ENCODE peak calls at places on chromosomes 12 and 14, in seven cellular contexts. Y, Q, I, A, E, L and N are unnamed samples.

GRCh38 chr14:31792726-31793125 is 231.5 kb downstream of the NUBPL start:
- DNase-seq in Y (no peak), Q (no peak), I (no peak), A (no peak), E (no peak), L (no peak), N (no peak)

GRCh38 chr14:61933021-61933420 is 170.8 kb downstream of the SNAPC1 start:
- DNase-seq in Y (no peak), Q (no peak), I (no peak), A (no peak), E (no peak), L (no peak), N (no peak)

GRCh38 chr14:59664741-59665140 is 88.1 kb upstream of the CCDC175 start:
- DNase-seq in Y (no peak), Q (no peak), I (no peak), A (no peak), E (no peak), L (no peak), N (no peak)

GRCh38 chr12:122894173-122895121 is 1.5 kb downstream of the VPS37B start:
- DNase-seq in Y (no peak), Q (no peak), I (no peak), A (peak), E (no peak), L (peak), N (no peak)

GRCh38 chr12:6052940-6053329 is 71.5 kb downstream of the VWF start:
- DNase-seq in Y (no peak), Q (no peak), I (no peak), A (no peak), E (no peak), L (no peak), N (no peak)

GRCh38 chr12:106171117-106171750 is 32.5 kb upstream of the NUAK1 start:
- DNase-seq in Y (no peak), Q (no peak), I (no peak), A (no peak), E (no peak), L (no peak), N (no peak)

GRCh38 chr14:38255408-38255672 is 553 bp downstream of the CLEC14A start:
- DNase-seq in Y (no peak), Q (peak), I (no peak), A (peak), E (no peak), L (no peak), N (peak)

GRCh38 chr12:21828779-21829178 is 54.3 kb upstream of the KCNJ8 start:
- DNase-seq in Y (peak), Q (no peak), I (no peak), A (no peak), E (peak), L (peak), N (no peak)

GRCh38 chr14:32077081-32078029 is at the start of gene ARHGAP5:
- DNase-seq in Y (peak), Q (peak), I (no peak), A (peak), E (peak), L (peak), N (peak)

GRCh38 chr14:90111895-90112534 is 50.2 kb downstream of the KCNK13 start:
- DNase-seq in Y (no peak), Q (no peak), I (peak), A (no peak), E (no peak), L (no peak), N (no peak)

GRCh38 chr14:94545131-94545841 is 16.0 kb upstream of the SERPINA4 start:
- DNase-seq in Y (no peak), Q (no peak), I (no peak), A (no peak), E (peak), L (no peak), N (no peak)

GRCh38 chr14:94029671-94030203 is 3.6 kb downstream of the OTUB2 start:
- DNase-seq in Y (no peak), Q (no peak), I (no peak), A (no peak), E (no peak), L (no peak), N (no peak)

GRCh38 chr12:85829391-85829790 is 6.8 kb downstream of the RASSF9 start:
- DNase-seq in Y (no peak), Q (no peak), I (no peak), A (no peak), E (no peak), L (no peak), N (no peak)

GRCh38 chr12:56630180-56630632 is at the start of gene BAZ2A:
- DNase-seq in Y (peak), Q (peak), I (peak), A (peak), E (peak), L (peak), N (peak)

GRCh38 chr12:125100551-125101434 is 35.6 kb downstream of the AACS start:
- DNase-seq in Y (no peak), Q (no peak), I (no peak), A (no peak), E (no peak), L (no peak), N (no peak)

GRCh38 chr14:55599250-55599879 is 19.4 kb downstream of the KTN1 start:
- DNase-seq in Y (no peak), Q (no peak), I (peak), A (peak), E (peak), L (peak), N (no peak)

GRCh38 chr12:32125455-32126084 is 18.9 kb downstream of the BICD1 start:
- DNase-seq in Y (no peak), Q (no peak), I (no peak), A (no peak), E (no peak), L (no peak), N (no peak)

GRCh38 chr14:39175445-39176262 is 600 bp downstream of the PNN start:
- DNase-seq in Y (no peak), Q (no peak), I (no peak), A (no peak), E (no peak), L (no peak), N (peak)

GRCh38 chr12:72432037-72432604 is 160.0 kb downstream of the TRHDE start:
- DNase-seq in Y (no peak), Q (no peak), I (no peak), A (peak), E (no peak), L (no peak), N (no peak)

GRCh38 chr12:103012884-103013283 is 55.4 kb downstream of the ASCL1 start:
- DNase-seq in Y (no peak), Q (no peak), I (no peak), A (no peak), E (no peak), L (no peak), N (no peak)

GRCh38 chr14:103928011-103928890 is at the start of gene TDRD9:
- DNase-seq in Y (no peak), Q (no peak), I (no peak), A (no peak), E (peak), L (peak), N (no peak)

GRCh38 chr12:80857311-80857710 is 80.4 kb downstream of the LIN7A start:
- DNase-seq in Y (no peak), Q (no peak), I (no peak), A (no peak), E (no peak), L (no peak), N (no peak)

GRCh38 chr14:71013551-71014192 is 106.4 kb downstream of the PCNX1 start:
- DNase-seq in Y (no peak), Q (no peak), I (no peak), A (no peak), E (no peak), L (no peak), N (no peak)

GRCh38 chr14:96637521-96637920 is 135.3 kb downstream of the PAPOLA start:
- DNase-seq in Y (no peak), Q (no peak), I (no peak), A (no peak), E (peak), L (peak), N (peak)

GRCh38 chr12:6872073-6873048 is 742 bp downstream of the SPSB2 start:
- DNase-seq in Y (peak), Q (peak), I (peak), A (peak), E (peak), L (peak), N (peak)

GRCh38 chr12:66077542-66077941 is 53.0 kb downstream of the LLPH start:
- DNase-seq in Y (no peak), Q (no peak), I (no peak), A (no peak), E (no peak), L (no peak), N (no peak)

GRCh38 chr14:36069535-36069900 is 107.0 kb downstream of the PTCSC3 start:
- DNase-seq in Y (no peak), Q (peak), I (peak), A (no peak), E (no peak), L (peak), N (no peak)

GRCh38 chr14:38964630-38965029 is 138.4 kb downstream of the SEC23A start:
- DNase-seq in Y (no peak), Q (no peak), I (no peak), A (no peak), E (no peak), L (no peak), N (no peak)

GRCh38 chr12:47820631-47821345 is 1.1 kb upstream of the HDAC7 start:
- DNase-seq in Y (peak), Q (no peak), I (peak), A (peak), E (peak), L (peak), N (no peak)

GRCh38 chr12:124664395-124665111 is 97.1 kb upstream of the NCOR2 start:
- DNase-seq in Y (no peak), Q (no peak), I (no peak), A (no peak), E (no peak), L (no peak), N (no peak)

GRCh38 chr14:52882824-52883223 is 68.0 kb downstream of the FERMT2 start:
- DNase-seq in Y (no peak), Q (no peak), I (no peak), A (no peak), E (no peak), L (no peak), N (no peak)

GRCh38 chr12:79347852-79348251 is 342.9 kb downstream of the PAWR start:
- DNase-seq in Y (no peak), Q (no peak), I (no peak), A (no peak), E (no peak), L (no peak), N (no peak)

GRCh38 chr12:107134558-107134957 is 41.2 kb upstream of the CRY1 start:
- DNase-seq in Y (no peak), Q (peak), I (peak), A (no peak), E (no peak), L (no peak), N (no peak)

GRCh38 chr14:76101384-76101783 is 50.3 kb upstream of the GPATCH2L start:
- DNase-seq in Y (no peak), Q (no peak), I (no peak), A (no peak), E (no peak), L (no peak), N (no peak)

GRCh38 chr14:92794547-92794941 is 439 bp downstream of the GOLGA5 start:
- DNase-seq in Y (no peak), Q (no peak), I (no peak), A (no peak), E (no peak), L (no peak), N (no peak)

GRCh38 chr12:112122823-112123690 is 2.3 kb upstream of the TRAFD1 start:
- DNase-seq in Y (no peak), Q (no peak), I (no peak), A (no peak), E (no peak), L (no peak), N (no peak)

GRCh38 chr14:68813318-68813838 is 20.5 kb upstream of the ZFP36L1 start:
- DNase-seq in Y (no peak), Q (no peak), I (no peak), A (no peak), E (no peak), L (no peak), N (peak)

GRCh38 chr14:91261115-91261514 is 16.6 kb upstream of the GPR68 start:
- DNase-seq in Y (no peak), Q (no peak), I (no peak), A (no peak), E (no peak), L (no peak), N (no peak)

GRCh38 chr12:116599285-116600122 is 40.3 kb downstream of the MAP1LC3B2 start:
- DNase-seq in Y (peak), Q (peak), I (peak), A (peak), E (peak), L (peak), N (peak)

GRCh38 chr12:50569876-50570275 is 65.1 kb downstream of the DIP2B start:
- DNase-seq in Y (no peak), Q (no peak), I (no peak), A (no peak), E (no peak), L (no peak), N (no peak)
- H3K27ac ChIP-seq in Y (peak), Q (no peak), I (no peak), A (no peak), E (no peak), L (no peak), N (peak)

GRCh38 chr14:99270491-99271287 is 1.3 kb downstream of the BCL11B start:
- DNase-seq in Y (no peak), Q (peak), I (no peak), A (peak), E (peak), L (no peak), N (no peak)

GRCh38 chr14:99265571-99265970 is 6.4 kb downstream of the BCL11B start:
- DNase-seq in Y (no peak), Q (peak), I (no peak), A (no peak), E (no peak), L (no peak), N (no peak)

GRCh38 chr14:99268776-99269510 is 3.1 kb downstream of the BCL11B start:
- DNase-seq in Y (no peak), Q (peak), I (no peak), A (peak), E (peak), L (no peak), N (no peak)

GRCh38 chr14:99266181-99267178 is 5.5 kb downstream of the BCL11B start:
- DNase-seq in Y (peak), Q (peak), I (peak), A (peak), E (peak), L (peak), N (peak)

GRCh38 chr14:99267871-99268775 is 3.9 kb downstream of the BCL11B start:
- DNase-seq in Y (no peak), Q (peak), I (no peak), A (no peak), E (peak), L (no peak), N (no peak)
- H3K4me3 ChIP-seq in Y (no peak), Q (peak), I (no peak), A (peak), E (no peak), L (peak), N (peak)

GRCh38 chr12:14167005-14167628 is 185.7 kb upstream of the GRIN2B start:
- DNase-seq in Y (no peak), Q (peak), I (peak), A (no peak), E (no peak), L (peak), N (no peak)
- H3K27ac ChIP-seq in Y (no peak), Q (no peak), I (no peak), A (no peak), E (no peak), L (no peak), N (no peak)

GRCh38 chr12:108630481-108631207 is 3.0 kb downstream of the SELPLG start:
- DNase-seq in Y (no peak), Q (no peak), I (no peak), A (no peak), E (no peak), L (no peak), N (peak)
- H3K4me3 ChIP-seq in Y (no peak), Q (peak), I (no peak), A (peak), E (no peak), L (peak), N (peak)